ENCODE peak calls at places on chromosomes 4 and X, in four cellular contexts. G is left ventricle myocardium superior; J is AG08396; L is activated T-helper 9 cell treated with anti-CD3 and anti-CD28 coated beads, Interleukin-2, amount 50 U/mL, for 16 hours. A is an unnamed sample.

GRCh38 chrX:57647020-57647419 is 33.0 kb downstream of the NLRP2B start:
- DNase-seq in G (no peak), J (no peak), L (no peak), A (no peak)

GRCh38 chrX:142804085-142804484 is 221.6 kb upstream of the SPANXN4 start:
- DNase-seq in G (no peak), J (no peak), L (no peak), A (no peak)

GRCh38 chr4:98446499-98447375 is 185.6 kb downstream of the RAP1GDS1 start:
- DNase-seq in G (no peak), J (no peak), L (peak; percentile 41), A (no peak)

GRCh38 chr4:41072021-41072777 is 142.1 kb downstream of the APBB2 start:
- DNase-seq in G (no peak), J (no peak), L (no peak), A (no peak)

GRCh38 chrX:68332156-68332823 is 101.0 kb downstream of the OPHN1 start:
- DNase-seq in G (no peak), J (no peak), L (no peak), A (no peak)

GRCh38 chrX:19739683-19740082 is 147.7 kb downstream of the SH3KBP1 start:
- DNase-seq in G (peak; percentile 54), J (peak; percentile 60), L (peak; percentile 24), A (peak; percentile 15)

GRCh38 chr4:83552924-83553323 is 17.0 kb downstream of the GPAT3 start:
- DNase-seq in G (no peak), J (peak; percentile 20), L (no peak), A (no peak)

GRCh38 chr4:89894654-89895652 is at the start of gene MMRN1:
- DNase-seq in G (no peak), J (no peak), L (no peak), A (no peak)

GRCh38 chrX:101348452-101349222 is at the start of gene TIMM8A:
- DNase-seq in G (peak; percentile 86), J (peak; percentile 86), L (peak; percentile 63), A (peak; percentile 77)

GRCh38 chr4:138507527-138507926 is 265.4 kb upstream of the SLC7A11 start:
- DNase-seq in G (no peak), J (peak; percentile 38), L (no peak), A (no peak)

GRCh38 chrX:63050225-63050624 is 300.9 kb downstream of the SPIN4 start:
- DNase-seq in G (no peak), J (no peak), L (no peak), A (no peak)

GRCh38 chrX:13377537-13377936 is 57.7 kb upstream of the ATXN3L start:
- DNase-seq in G (no peak), J (peak; percentile 45), L (no peak), A (no peak)

GRCh38 chrX:137427813-137428212 is 138.1 kb upstream of the ZIC3 start:
- DNase-seq in G (no peak), J (peak; percentile 43), L (no peak), A (no peak)

GRCh38 chrX:134469481-134469880 is 9.5 kb downstream of the HPRT1 start:
- DNase-seq in G (no peak), J (peak; percentile 34), L (no peak), A (no peak)

GRCh38 chr4:145805490-145805889 is 125.5 kb downstream of the C4orf51 start:
- DNase-seq in G (peak; percentile 32), J (no peak), L (no peak), A (no peak)

GRCh38 chr4:16579866-16580265 is 318.6 kb downstream of the LDB2 start:
- DNase-seq in G (no peak), J (no peak), L (no peak), A (no peak)

GRCh38 chr4:159105761-159106243 is 2.9 kb downstream of the RAPGEF2 start:
- DNase-seq in G (no peak), J (peak; percentile 17), L (no peak), A (no peak)

GRCh38 chrX:50071507-50071906 is 129.3 kb downstream of the AKAP4 start:
- DNase-seq in G (no peak), J (no peak), L (no peak), A (no peak)

GRCh38 chr4:169582706-169583105 is 29.7 kb downstream of the NEK1 start:
- DNase-seq in G (no peak), J (peak; percentile 36), L (no peak), A (no peak)

GRCh38 chr4:4402966-4403365 is 16.1 kb downstream of the NSG1 start:
- DNase-seq in G (no peak), J (no peak), L (no peak), A (no peak)

GRCh38 chr4:106746451-106746850 is 289.7 kb downstream of the DKK2 start:
- DNase-seq in G (no peak), J (no peak), L (no peak), A (no peak)

GRCh38 chrX:24241822-24242648 is 71.8 kb downstream of the SUPT20HL2 start:
- DNase-seq in G (no peak), J (peak; percentile 16), L (no peak), A (peak; percentile 50)

GRCh38 chr4:152307669-152308068 is 228.2 kb downstream of the FBXW7 start:
- DNase-seq in G (no peak), J (no peak), L (no peak), A (peak; percentile 18)

GRCh38 chr4:187209921-187210613 is 486.4 kb upstream of the FAT1 start:
- DNase-seq in G (no peak), J (peak; percentile 79), L (no peak), A (no peak)

GRCh38 chrX:116272328-116272727 is 101.8 kb downstream of the AGTR2 start:
- DNase-seq in G (no peak), J (peak; percentile 47), L (no peak), A (no peak)

GRCh38 chrX:12548746-12549145 is 242.5 kb upstream of the PRPS2 start:
- DNase-seq in G (no peak), J (peak; percentile 12), L (no peak), A (no peak)

GRCh38 chr4:10808591-10808990 is 124.0 kb upstream of the CLNK start:
- DNase-seq in G (no peak), J (peak; percentile 6), L (no peak), A (no peak)

GRCh38 chrX:43269201-43269600 is 386.9 kb upstream of the MAOA start:
- DNase-seq in G (no peak), J (no peak), L (no peak), A (no peak)

GRCh38 chr4:13966241-13967195 is 339.0 kb upstream of the BOD1L1 start:
- DNase-seq in G (no peak), J (peak; percentile 65), L (no peak), A (no peak)

GRCh38 chr4:75924309-75924708 is 16.5 kb downstream of the NAAA start:
- DNase-seq in G (no peak), J (no peak), L (no peak), A (peak; percentile 44)

A was measured in NCI-H345.